ENCODE peak calls at places on chromosomes 6 and 20, in nine cellular contexts. R is progenitor cell of endocrine pancreas; Z is fibroblast of the aortic adventitia; T is PC-3; D is CD8-positive, alpha-beta T cell; P is pancreas; K is mammary epithelial cell; O is neural crest cell; H is H9. A is an unnamed sample.

GRCh38 chr6:113588646-113589045 is 268.5 kb upstream of the MARCKS start:
- DNase-seq in R (no peak), Z (peak), T (no peak), D (no peak), P (no peak), K (no peak), O (no peak), H (no peak), A (no peak)

GRCh38 chr20:25025986-25026605 is 31.8 kb downstream of the ACSS1 start:
- DNase-seq in R (no peak), Z (no peak), T (no peak), D (no peak), P (peak), K (no peak), O (no peak), H (no peak), A (no peak)

GRCh38 chr20:38162878-38163875 is 1.9 kb downstream of the TGM2 start:
- DNase-seq in R (no peak), Z (no peak), T (no peak), D (no peak), P (no peak), K (no peak), O (no peak), H (no peak), A (no peak)

GRCh38 chr6:121733216-121733615 is 297.8 kb downstream of the GJA1 start:
- DNase-seq in R (no peak), Z (peak), T (no peak), D (no peak), P (no peak), K (no peak), O (no peak), H (no peak), A (no peak)

GRCh38 chr20:61879694-61880093 is 186.0 kb downstream of the TAF4 start:
- DNase-seq in R (no peak), Z (no peak), T (no peak), D (no peak), P (no peak), K (no peak), O (no peak), H (no peak), A (no peak)

GRCh38 chr6:146202570-146202969 is 173.7 kb downstream of the GRM1 start:
- DNase-seq in R (no peak), Z (no peak), T (no peak), D (no peak), P (no peak), K (no peak), O (no peak), H (no peak), A (no peak)

GRCh38 chr20:62387219-62387913 is 463 bp downstream of the RPS21 start:
- DNase-seq in R (no peak), Z (no peak), T (no peak), D (no peak), P (no peak), K (no peak), O (no peak), H (no peak), A (no peak)

GRCh38 chr6:99611148-99611547 is 4.5 kb downstream of the PRDM13 start:
- DNase-seq in R (no peak), Z (no peak), T (no peak), D (no peak), P (no peak), K (no peak), O (no peak), H (no peak), A (no peak)

GRCh38 chr6:36349240-36349639 is 12.6 kb upstream of the BNIP5 start:
- DNase-seq in R (no peak), Z (no peak), T (peak), D (no peak), P (no peak), K (peak), O (no peak), H (no peak), A (no peak)

DNA sequence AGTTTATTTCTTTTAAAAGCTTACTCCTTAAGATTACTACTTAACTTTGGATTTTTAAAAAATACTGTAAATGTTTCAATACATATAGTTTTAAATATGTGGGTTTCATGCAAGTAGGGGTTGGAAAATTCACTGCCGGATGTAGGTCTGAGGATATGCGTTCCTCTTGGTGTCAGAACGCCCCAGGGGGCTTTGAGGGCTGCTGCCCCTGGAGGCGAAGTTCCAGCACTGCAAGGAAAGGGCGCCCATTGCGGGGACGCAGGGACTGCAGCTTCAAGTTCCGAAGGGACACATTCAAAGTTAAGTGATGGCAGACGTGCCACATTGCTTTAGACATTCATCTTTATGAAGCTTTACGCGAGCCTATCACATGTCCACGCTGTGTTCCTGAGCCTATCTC is 152.9 kb downstream of the SOD2 start:
- DNase-seq in R (peak), Z (no peak), T (no peak), D (no peak), P (no peak), K (peak), O (peak), H (peak), A (no peak)
- TF ChIP-seq CTCF in R (peak), Z (no peak), T (peak), D (no peak), P (no peak), K (peak), O (peak), H (peak), A (no peak)

GRCh38 chr6:106609699-106610098 is 19.6 kb downstream of the RTN4IP1 start:
- DNase-seq in R (no peak), Z (peak), T (peak), D (no peak), P (no peak), K (peak), O (no peak), H (peak), A (no peak)
- TF ChIP-seq CTCF in R (peak), Z (peak), T (peak), D (no peak), P (no peak), K (peak), O (peak), H (peak), A (peak)

GRCh38 chr20:22106308-22106938 is 401.0 kb downstream of the PAX1 start:
- DNase-seq in R (no peak), Z (peak), T (peak), D (no peak), P (no peak), K (no peak), O (no peak), H (no peak), A (no peak)
- TF ChIP-seq CTCF in R (peak), Z (peak), T (peak), D (no peak), P (no peak), K (peak), O (peak), H (peak), A (peak)

GRCh38 chr6:11203306-11204009 is 29.0 kb downstream of the NEDD9 start:
- DNase-seq in R (no peak), Z (no peak), T (no peak), D (no peak), P (no peak), K (no peak), O (no peak), H (no peak), A (no peak)

GRCh38 chr6:11204987-11205386 is 27.5 kb downstream of the NEDD9 start:
- DNase-seq in R (no peak), Z (no peak), T (no peak), D (no peak), P (no peak), K (no peak), O (no peak), H (no peak), A (no peak)

GRCh38 chr6:11201772-11202512 is 30.5 kb downstream of the NEDD9 start:
- DNase-seq in R (no peak), Z (no peak), T (no peak), D (no peak), P (no peak), K (no peak), O (no peak), H (no peak), A (no peak)

GRCh38 chr6:11201015-11201414 is 31.5 kb downstream of the NEDD9 start:
- DNase-seq in R (no peak), Z (no peak), T (no peak), D (no peak), P (no peak), K (no peak), O (no peak), H (no peak), A (no peak)

DNA sequence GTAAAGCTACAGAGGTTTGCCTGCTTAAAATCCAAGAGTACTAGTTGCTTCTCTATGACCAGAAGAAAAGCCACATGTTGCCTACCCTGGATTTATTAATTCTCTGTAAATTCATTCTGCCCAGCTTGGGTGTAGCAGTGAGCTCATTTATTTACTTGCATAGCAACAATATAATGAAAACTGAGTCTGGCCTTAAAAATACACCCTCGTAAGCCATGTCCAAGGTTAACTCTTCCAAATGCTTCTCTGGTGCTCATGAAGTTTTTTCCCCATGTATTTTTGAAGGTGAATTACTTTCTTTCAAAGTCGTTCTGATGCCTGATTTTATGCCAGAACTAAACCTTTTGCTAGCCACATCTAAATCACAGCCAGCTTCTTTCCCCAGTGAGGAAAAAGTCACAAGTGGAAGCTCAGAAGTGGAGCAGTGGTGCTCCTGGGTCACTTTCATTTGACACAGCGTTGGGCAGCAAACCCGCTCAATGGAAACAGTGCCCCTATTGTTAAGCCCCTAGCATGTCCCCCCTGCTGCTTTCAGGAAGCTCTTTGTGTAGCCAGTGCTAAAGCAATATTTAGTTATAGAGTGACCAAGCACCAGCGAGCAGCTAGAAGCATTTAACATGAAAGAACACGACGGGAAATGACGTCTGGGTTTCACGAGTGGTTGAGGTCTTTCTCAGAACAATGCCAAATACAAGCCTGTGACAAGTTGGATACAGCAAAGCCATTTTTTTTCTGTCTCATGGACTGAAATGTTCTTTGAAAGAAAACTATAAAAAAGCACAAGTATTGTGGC is 29.8 kb downstream of the NEDD9 start:
- DNase-seq in R (peak), Z (no peak), T (no peak), D (peak), P (no peak), K (no peak), O (peak), H (peak), A (no peak)
- TF ChIP-seq CTCF in R (peak), Z (no peak), T (no peak), D (no peak), P (no peak), K (no peak), O (no peak), H (no peak), A (no peak)

GRCh38 chr6:159633196-159633595 is 59.8 kb downstream of the SOD2 start:
- DNase-seq in R (no peak), Z (peak), T (peak), D (no peak), P (no peak), K (no peak), O (no peak), H (no peak), A (no peak)
- TF ChIP-seq CTCF in R (peak), Z (peak), T (peak), D (no peak), P (no peak), K (peak), O (peak), H (peak), A (peak)

DNA sequence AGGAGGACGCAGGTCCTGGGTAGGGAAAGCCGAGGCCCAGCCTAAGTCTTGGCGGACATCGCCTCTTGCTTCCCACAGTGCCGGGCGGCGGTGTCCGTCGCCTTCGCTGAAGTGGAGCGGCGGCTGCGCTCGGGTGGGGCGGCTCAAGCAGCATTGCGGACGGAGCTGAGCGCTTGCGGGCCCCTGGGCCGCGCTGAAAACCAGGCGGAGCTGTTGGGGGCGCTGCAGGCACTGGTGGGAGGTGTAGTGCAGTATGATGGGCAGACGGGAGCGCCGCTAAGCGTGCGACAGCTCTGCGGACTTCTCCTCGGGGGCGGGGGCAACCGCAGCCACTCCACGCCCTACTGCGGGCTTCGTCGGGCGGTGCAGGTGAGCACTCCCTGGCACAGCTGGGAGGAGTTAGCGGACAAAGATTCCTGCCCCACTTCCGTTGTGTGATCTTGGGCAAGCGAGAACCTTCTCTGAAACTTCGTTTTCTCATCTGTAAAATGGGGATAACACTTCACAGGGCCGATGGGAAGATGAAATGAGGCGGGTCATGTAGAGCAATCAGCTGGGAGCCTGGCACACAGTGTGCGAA is 4.3 kb downstream of the PRSS16 start:
- DNase-seq in R (peak), Z (peak), T (peak), D (peak), P (peak), K (peak), O (peak), H (peak), A (no peak)
- TF ChIP-seq CTCF in R (peak), Z (peak), T (peak), D (peak), P (no peak), K (peak), O (peak), H (peak), A (peak)

DNA sequence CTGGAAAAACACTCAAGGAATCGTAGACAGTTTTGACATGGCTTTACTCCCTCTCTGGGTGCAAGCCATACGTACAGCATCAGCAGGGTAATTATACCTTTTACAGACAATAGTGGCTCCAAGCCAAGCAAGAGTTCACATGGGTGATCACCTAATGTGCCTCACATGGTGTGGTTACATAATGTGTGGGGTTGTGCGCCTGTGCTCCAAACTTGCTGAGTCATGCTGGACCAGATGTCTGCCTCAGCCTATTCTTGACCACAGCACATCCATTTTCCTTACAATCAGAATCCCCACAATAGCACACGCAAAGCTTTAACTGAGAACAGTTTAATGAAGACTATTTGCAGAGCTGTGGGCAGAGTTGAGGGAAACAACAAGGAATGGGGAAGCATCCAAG is 74.5 kb downstream of the ALDH8A1 start:
- DNase-seq in R (no peak), Z (peak), T (no peak), D (no peak), P (no peak), K (peak), O (no peak), H (no peak), A (no peak)
- TF ChIP-seq CTCF in R (no peak), Z (no peak), T (no peak), D (no peak), P (no peak), K (no peak), O (no peak), H (no peak), A (no peak)

DNA sequence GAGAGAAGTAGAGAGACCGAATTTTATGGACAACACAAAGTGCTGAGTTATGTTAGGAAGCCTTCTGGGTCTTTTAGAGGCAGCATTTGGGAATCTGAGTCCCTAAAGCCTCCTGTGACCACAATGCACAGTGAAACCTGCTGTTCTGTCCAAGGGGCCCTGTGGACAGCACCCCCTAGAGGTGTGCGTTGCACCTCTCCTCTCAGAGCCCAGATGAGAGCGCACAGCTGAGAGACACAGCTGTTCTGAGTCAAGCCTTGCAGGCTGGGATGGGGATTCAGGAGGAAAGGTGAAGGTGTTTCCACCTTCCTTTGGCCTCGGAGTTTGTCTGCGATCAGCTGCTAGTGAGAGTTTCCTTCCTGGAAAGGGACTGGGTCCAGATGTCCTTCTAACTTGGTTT is 13.0 kb downstream of the PCK1 start:
- DNase-seq in R (no peak), Z (no peak), T (no peak), D (no peak), P (no peak), K (no peak), O (no peak), H (peak), A (no peak)
- TF ChIP-seq CTCF in R (peak), Z (no peak), T (peak), D (no peak), P (no peak), K (no peak), O (peak), H (peak), A (peak)

A was measured in AG09319.